ENCODE peak calls at places on chromosomes 2 and 18, in six cellular contexts. Y is IMR-90, S is neuronal stem cell, I is H9, D is mesendoderm, O is trophoblast cell. R is an unnamed sample.

GRCh38 chr2:225865468-225865867 is 466.0 kb downstream of the NYAP2 start:
- DNase-seq in Y (peak), S (no peak), I (no peak), D (no peak), O (peak), R (peak)

GRCh38 chr18:26468931-26469340 is 79.4 kb downstream of the KCTD1 start:
- DNase-seq in Y (no peak), S (no peak), I (peak), D (peak), O (peak), R (peak)

GRCh38 chr2:186459009-186459408 is 27.1 kb upstream of the ZC3H15 start:
- DNase-seq in Y (peak), S (no peak), I (no peak), D (peak), O (peak), R (peak)

GRCh38 chr2:138823651-138824050 is 43.5 kb upstream of the NXPH2 start:
- DNase-seq in Y (no peak), S (no peak), I (peak), D (peak), O (no peak), R (no peak)

GRCh38 chr2:179569834-179570233 is 291.6 kb downstream of the ZNF385B start:
- DNase-seq in Y (peak), S (no peak), I (no peak), D (no peak), O (peak), R (peak)

GRCh38 chr18:41576643-41577042 is 378.4 kb upstream of the PIK3C3 start:
- DNase-seq in Y (no peak), S (peak), I (no peak), D (peak), O (no peak), R (no peak)

GRCh38 chr2:226447896-226448295 is 351.7 kb downstream of the IRS1 start:
- DNase-seq in Y (peak), S (no peak), I (no peak), D (no peak), O (peak), R (no peak)

GRCh38 chr2:211089127-211089526 is 532.7 kb downstream of the CPS1 start:
- DNase-seq in Y (no peak), S (no peak), I (no peak), D (no peak), O (no peak), R (no peak)

GRCh38 chr2:74441690-74442482 is at the start of gene RTKN:
- DNase-seq in Y (no peak), S (peak), I (peak), D (peak), O (peak), R (no peak)

GRCh38 chr2:69514406-69514805 is 77.2 kb upstream of the NFU1 start:
- DNase-seq in Y (peak), S (peak), I (peak), D (peak), O (peak), R (peak)

GRCh38 chr18:3671181-3671580 is 221.2 kb downstream of the TGIF1 start:
- DNase-seq in Y (peak), S (no peak), I (no peak), D (no peak), O (no peak), R (peak)

GRCh38 chr2:56191617-56192016 is 7.8 kb downstream of the CCDC85A start:
- DNase-seq in Y (peak), S (peak), I (peak), D (peak), O (peak), R (peak)

GRCh38 chr18:32346667-32347066 is 124.0 kb downstream of the GAREM1 start:
- DNase-seq in Y (peak), S (peak), I (no peak), D (peak), O (no peak), R (peak)

GRCh38 chr18:72762505-72763122 is 105.2 kb downstream of the NETO1 start:
- DNase-seq in Y (peak), S (peak), I (no peak), D (peak), O (peak), R (peak)

GRCh38 chr2:171810409-171810993 is 83.5 kb downstream of the SLC25A12 start:
- DNase-seq in Y (peak), S (no peak), I (no peak), D (no peak), O (no peak), R (peak)

GRCh38 chr18:48826806-48827205 is 124.0 kb downstream of the SMAD7 start:
- DNase-seq in Y (no peak), S (no peak), I (peak), D (no peak), O (no peak), R (no peak)

GRCh38 chr2:112317303-112318158 is 42.1 kb downstream of the ZC3H6 start:
- DNase-seq in Y (peak), S (no peak), I (no peak), D (no peak), O (no peak), R (no peak)

GRCh38 chr2:42170619-42171395 is 1.7 kb downstream of the EML4 start:
- DNase-seq in Y (no peak), S (no peak), I (no peak), D (no peak), O (no peak), R (no peak)

GRCh38 chr2:5729426-5729825 is 37.2 kb downstream of the SOX11 start:
- DNase-seq in Y (no peak), S (no peak), I (no peak), D (no peak), O (no peak), R (no peak)

GRCh38 chr18:8508320-8508719 is 100.9 kb upstream of the RAB12 start:
- DNase-seq in Y (no peak), S (no peak), I (no peak), D (no peak), O (no peak), R (no peak)

GRCh38 chr18:70840649-70841048 is 551.8 kb downstream of the SOCS6 start:
- DNase-seq in Y (no peak), S (no peak), I (no peak), D (no peak), O (no peak), R (no peak)

GRCh38 chr18:79983793-79984192 is 4.6 kb downstream of the TXNL4A start:
- DNase-seq in Y (no peak), S (no peak), I (no peak), D (no peak), O (no peak), R (no peak)

GRCh38 chr2:45067859-45068642 is 58.8 kb upstream of the SIX2 start:
- DNase-seq in Y (no peak), S (no peak), I (peak), D (peak), O (no peak), R (no peak)

GRCh38 chr2:96564563-96564962 is 28.0 kb downstream of the ARID5A start:
- DNase-seq in Y (no peak), S (no peak), I (no peak), D (no peak), O (no peak), R (no peak)

GRCh38 chr2:96564026-96564425 is 27.5 kb downstream of the ARID5A start:
- DNase-seq in Y (no peak), S (no peak), I (no peak), D (no peak), O (no peak), R (no peak)

GRCh38 chr2:96565111-96565510 is 28.6 kb downstream of the ARID5A start:
- DNase-seq in Y (no peak), S (no peak), I (peak), D (peak), O (peak), R (no peak)

GRCh38 chr2:96568094-96568493 is 31.5 kb downstream of the ARID5A start:
- DNase-seq in Y (no peak), S (no peak), I (no peak), D (no peak), O (no peak), R (no peak)
- H3K23ac ChIP-seq in Y (no peak), S (no peak), I (no peak), D (no peak), O (no peak), R (no peak)

DNA sequence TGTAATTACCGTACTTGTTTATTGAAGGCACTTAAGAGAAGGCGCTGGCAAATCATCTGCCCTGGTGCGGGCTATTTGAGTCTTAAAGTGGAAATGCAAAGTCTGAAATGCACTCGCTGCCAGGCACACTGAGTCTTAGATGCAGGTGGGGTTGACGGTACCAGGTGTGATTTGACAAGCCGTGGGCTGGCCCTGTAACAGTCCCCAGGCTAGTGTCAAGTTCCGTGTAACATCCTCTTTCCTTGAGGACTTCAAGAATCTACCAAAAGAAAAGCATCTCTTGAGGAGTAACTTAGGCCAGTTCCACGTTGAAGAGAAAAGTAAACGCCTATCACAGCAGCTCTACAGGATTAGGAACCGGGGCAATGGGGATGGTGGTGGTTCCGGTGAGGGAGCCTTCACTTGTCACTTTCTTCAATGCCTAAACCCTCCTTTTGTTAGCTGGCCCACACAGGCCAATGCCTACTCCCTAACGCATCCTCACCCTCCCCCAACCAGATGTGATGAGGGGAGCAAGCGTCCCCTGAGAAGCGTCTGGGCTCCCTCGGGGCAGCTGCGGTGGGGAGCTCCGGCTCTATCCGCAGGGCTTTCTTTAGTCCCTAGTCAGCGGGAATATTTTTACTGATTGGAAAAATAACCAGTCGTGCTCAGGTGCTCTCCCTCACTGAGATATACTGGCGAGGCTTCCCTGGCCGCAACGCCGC is 1.5 kb upstream of the UGP2 start:
- DNase-seq in Y (no peak), S (peak), I (no peak), D (peak), O (peak), R (peak)
- H3K23ac ChIP-seq in Y (peak), S (peak), I (no peak), D (peak), O (no peak), R (no peak)

GRCh38 chr2:31923662-31924061 is 87.1 kb downstream of the MEMO1 start:
- DNase-seq in Y (no peak), S (no peak), I (no peak), D (no peak), O (no peak), R (no peak)

GRCh38 chr2:31919499-31919898 is 91.3 kb downstream of the MEMO1 start:
- DNase-seq in Y (no peak), S (no peak), I (no peak), D (no peak), O (no peak), R (no peak)

GRCh38 chr2:31920968-31921367 is 89.8 kb downstream of the MEMO1 start:
- DNase-seq in Y (no peak), S (no peak), I (no peak), D (no peak), O (no peak), R (no peak)

GRCh38 chr2:31925517-31925916 is 85.3 kb downstream of the MEMO1 start:
- DNase-seq in Y (no peak), S (no peak), I (no peak), D (no peak), O (no peak), R (no peak)

DNA sequence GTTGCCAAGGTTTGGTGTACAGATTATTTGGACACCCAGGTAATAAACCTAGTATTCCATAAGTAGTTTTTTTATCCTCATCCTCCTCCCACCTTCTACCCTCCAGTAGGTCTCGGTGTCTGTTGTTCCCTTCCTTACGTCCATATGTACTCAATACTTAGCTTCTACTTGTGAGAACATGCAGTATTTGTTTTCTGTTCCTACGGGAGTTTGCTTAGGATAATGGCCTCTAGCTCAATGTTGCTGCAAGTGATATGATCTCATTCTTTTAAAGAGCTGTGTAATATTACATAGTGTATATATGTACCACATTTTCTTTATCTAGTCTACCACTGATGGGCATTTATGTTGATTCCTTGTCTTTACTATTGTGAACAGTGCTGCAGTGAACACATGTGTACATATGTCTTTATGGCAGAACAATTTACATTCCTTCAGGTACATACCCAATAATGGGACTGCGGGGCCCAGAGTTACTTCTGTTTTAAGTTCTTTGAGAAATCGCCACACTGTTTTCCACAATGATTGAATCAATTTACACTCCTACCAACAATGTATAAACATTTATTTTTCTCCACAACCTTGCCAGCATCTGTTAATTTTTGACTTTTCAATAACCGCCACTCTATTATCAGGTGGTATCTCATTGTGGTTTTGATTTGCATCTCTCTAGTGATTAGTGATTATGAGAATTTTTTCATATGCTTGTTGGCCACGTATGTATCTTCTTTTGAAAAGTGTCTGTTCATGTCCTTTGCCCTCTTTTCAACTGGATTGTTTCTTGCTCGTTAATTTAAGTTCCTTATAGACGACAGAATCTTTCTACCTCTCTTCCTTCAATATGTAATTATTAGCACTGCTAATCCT is 88.0 kb downstream of the MEMO1 start:
- DNase-seq in Y (no peak), S (no peak), I (no peak), D (no peak), O (no peak), R (no peak)
- H3K23ac ChIP-seq in Y (no peak), S (no peak), I (no peak), D (no peak), O (no peak), R (no peak)

GRCh38 chr2:20350105-20350712 is 435 bp downstream of the PUM2 start:
- DNase-seq in Y (no peak), S (peak), I (peak), D (peak), O (peak), R (no peak)

GRCh38 chr2:20351555-20352229 is 1.0 kb upstream of the PUM2 start:
- DNase-seq in Y (no peak), S (no peak), I (no peak), D (peak), O (no peak), R (no peak)

GRCh38 chr2:20352230-20353216 is 1.9 kb upstream of the PUM2 start:
- DNase-seq in Y (no peak), S (no peak), I (no peak), D (peak), O (no peak), R (no peak)

GRCh38 chr2:20349457-20350034 is 1.1 kb downstream of the PUM2 start:
- DNase-seq in Y (peak), S (no peak), I (no peak), D (no peak), O (peak), R (no peak)

DNA sequence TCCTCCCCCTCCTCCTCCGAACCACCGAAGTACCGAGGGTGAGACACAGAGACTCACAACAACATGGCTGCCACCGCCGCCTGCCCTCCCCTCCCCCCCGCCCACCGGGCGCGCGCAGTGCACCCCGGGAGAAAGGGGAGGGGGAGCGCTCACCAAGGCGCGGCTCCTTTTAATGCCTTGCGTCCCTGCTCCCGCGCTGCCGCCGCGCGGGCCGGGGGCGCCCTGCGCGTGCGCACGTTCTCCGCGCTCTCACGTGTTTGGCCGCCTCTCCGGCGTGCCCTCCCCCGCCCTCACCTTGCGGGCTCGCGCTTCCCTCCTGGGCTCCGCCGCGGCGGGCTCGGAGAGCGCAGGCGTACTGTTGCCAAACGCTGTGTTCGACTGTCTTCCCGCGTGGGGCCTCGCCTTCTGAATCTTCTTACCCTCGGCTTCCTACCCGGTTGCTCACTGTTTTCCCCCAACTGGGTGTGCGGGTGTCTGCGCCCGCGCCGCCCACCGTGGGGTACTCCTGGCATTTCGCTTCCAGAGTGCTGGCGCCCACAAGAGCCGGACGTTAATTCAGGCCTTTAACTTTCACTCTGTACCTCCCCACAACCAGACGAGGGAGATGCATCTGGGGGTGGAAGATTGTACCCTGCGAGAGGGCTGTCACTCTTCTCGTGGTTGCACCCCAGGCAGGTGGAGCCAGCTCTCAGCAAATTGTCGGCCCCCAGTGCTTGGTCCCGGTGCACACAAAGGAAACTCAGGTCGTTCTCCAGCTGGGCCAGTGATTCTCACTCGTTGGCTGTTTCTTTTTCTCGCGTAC is at the start of gene PUM2:
- DNase-seq in Y (peak), S (peak), I (peak), D (peak), O (peak), R (peak)
- H3K23ac ChIP-seq in Y (peak), S (peak), I (no peak), D (peak), O (no peak), R (peak)

DNA sequence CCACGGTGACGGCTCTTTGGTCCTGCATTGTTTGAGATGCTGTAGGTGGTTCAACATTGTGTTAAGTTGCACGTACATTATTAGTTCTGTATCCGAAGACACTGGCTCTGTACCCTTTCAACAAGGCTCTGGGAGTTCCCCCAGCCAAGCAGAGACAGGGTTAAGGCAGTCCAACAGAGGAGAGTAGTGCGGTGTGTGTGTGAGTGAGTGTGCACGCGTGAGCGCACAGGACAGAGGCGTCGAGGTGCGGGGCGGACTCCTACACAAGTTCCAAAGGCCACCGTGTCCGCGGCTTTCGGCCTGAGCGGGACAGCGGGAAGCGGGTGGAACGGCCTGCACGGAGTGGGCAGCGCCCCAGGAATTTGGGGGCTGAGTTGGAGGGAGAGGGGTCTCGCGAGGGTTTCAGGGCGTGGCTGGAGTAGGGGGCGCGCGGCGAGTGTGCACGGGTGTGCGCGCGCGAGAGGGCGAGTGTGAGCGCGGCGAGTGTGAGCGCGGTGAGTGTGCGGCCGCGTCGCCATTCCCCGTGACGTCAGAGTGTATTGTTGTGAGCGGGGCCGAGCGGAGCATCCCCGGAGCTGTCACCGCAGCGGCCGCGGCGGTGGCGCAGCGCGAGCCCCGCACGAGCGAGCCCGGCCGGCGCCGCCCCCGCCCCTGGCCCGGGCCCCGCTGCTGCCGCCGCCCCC is at the start of gene ASXL3:
- DNase-seq in Y (no peak), S (peak), I (peak), D (peak), O (peak), R (peak)
- H3K23ac ChIP-seq in Y (peak), S (no peak), I (peak), D (peak), O (no peak), R (no peak)

GRCh38 chr2:118014492-118014824 is 588 bp upstream of the CCDC93 start:
- DNase-seq in Y (no peak), S (no peak), I (no peak), D (no peak), O (no peak), R (no peak)

GRCh38 chr2:118013221-118013723 is 598 bp downstream of the CCDC93 start:
- DNase-seq in Y (no peak), S (peak), I (peak), D (peak), O (peak), R (peak)

GRCh38 chr2:118012778-118013177 is 1.1 kb downstream of the CCDC93 start:
- DNase-seq in Y (no peak), S (no peak), I (no peak), D (peak), O (peak), R (no peak)

GRCh38 chr2:118016911-118017310 is 3.0 kb upstream of the CCDC93 start:
- DNase-seq in Y (no peak), S (no peak), I (no peak), D (no peak), O (peak), R (peak)

GRCh38 chr2:118013724-118014491 is at the start of gene CCDC93:
- DNase-seq in Y (peak), S (peak), I (peak), D (peak), O (peak), R (peak)
- H3K23ac ChIP-seq in Y (peak), S (peak), I (no peak), D (no peak), O (no peak), R (peak)

GRCh38 chr2:68418855-68419254 is 48.2 kb downstream of the FBXO48 start:
- DNase-seq in Y (no peak), S (no peak), I (peak), D (peak), O (no peak), R (no peak)

GRCh38 chr2:68418419-68418818 is 48.7 kb downstream of the FBXO48 start:
- DNase-seq in Y (no peak), S (no peak), I (no peak), D (no peak), O (no peak), R (no peak)

GRCh38 chr2:68423966-68424650 is 43.0 kb downstream of the FBXO48 start:
- DNase-seq in Y (no peak), S (no peak), I (no peak), D (no peak), O (peak), R (no peak)

GRCh38 chr2:68417931-68418330 is 49.2 kb downstream of the FBXO48 start:
- DNase-seq in Y (no peak), S (no peak), I (no peak), D (no peak), O (no peak), R (no peak)

GRCh38 chr2:68420254-68420910 is 46.7 kb downstream of the FBXO48 start:
- DNase-seq in Y (peak), S (no peak), I (no peak), D (peak), O (no peak), R (no peak)
- H3K23ac ChIP-seq in Y (peak), S (no peak), I (no peak), D (no peak), O (no peak), R (no peak)